ENCODE peak calls at places on chromosomes 12 and 14, in six cellular contexts. One of them, this sample, is unnamed.

GRCh38 chr12:132040906-132041606 is 91.3 kb downstream of the EP400 start:
- DNase-seq in anterior cingulate cortex: no peak
- DNase-seq in right lobe of liver: no peak
- DNase-seq in A673: no peak
- DNase-seq in kidney glomerular epithelial cell: no peak
- DNase-seq in iPS DF 19.7: no peak
- DNase-seq in this sample: no peak

GRCh38 chr12:108129017-108129812 is at the start of gene WSCD2:
- DNase-seq in anterior cingulate cortex: peak; percentile 40
- DNase-seq in right lobe of liver: peak; percentile 42
- DNase-seq in A673: peak; percentile 69
- DNase-seq in kidney glomerular epithelial cell: peak; percentile 6
- DNase-seq in iPS DF 19.7: peak; percentile 75
- DNase-seq in this sample: peak; percentile 36

GRCh38 chr14:81772391-81772790 is 238.7 kb upstream of the SEL1L start:
- DNase-seq in anterior cingulate cortex: no peak
- DNase-seq in right lobe of liver: no peak
- DNase-seq in A673: no peak
- DNase-seq in kidney glomerular epithelial cell: no peak
- DNase-seq in iPS DF 19.7: no peak
- DNase-seq in this sample: no peak

GRCh38 chr12:69688021-69688420 is 11.1 kb downstream of the BEST3 start:
- DNase-seq in anterior cingulate cortex: no peak
- DNase-seq in right lobe of liver: no peak
- DNase-seq in A673: no peak
- DNase-seq in kidney glomerular epithelial cell: peak; percentile 36
- DNase-seq in iPS DF 19.7: no peak
- DNase-seq in this sample: no peak

GRCh38 chr14:85175556-85175955 is 354.4 kb upstream of the FLRT2 start:
- DNase-seq in anterior cingulate cortex: no peak
- DNase-seq in right lobe of liver: no peak
- DNase-seq in A673: no peak
- DNase-seq in kidney glomerular epithelial cell: no peak
- DNase-seq in iPS DF 19.7: no peak
- DNase-seq in this sample: no peak

GRCh38 chr14:65791551-65791981 is 379.0 kb downstream of the FUT8 start:
- DNase-seq in anterior cingulate cortex: no peak
- DNase-seq in right lobe of liver: no peak
- DNase-seq in A673: peak; percentile 52
- DNase-seq in kidney glomerular epithelial cell: peak; percentile 73
- DNase-seq in iPS DF 19.7: no peak
- DNase-seq in this sample: no peak

GRCh38 chr12:57152408-57153038 is 5.1 kb upstream of the LRP1-AS start:
- DNase-seq in anterior cingulate cortex: no peak
- DNase-seq in right lobe of liver: peak; percentile 32
- DNase-seq in A673: no peak
- DNase-seq in kidney glomerular epithelial cell: no peak
- DNase-seq in iPS DF 19.7: no peak
- DNase-seq in this sample: no peak

GRCh38 chr14:100409016-100409385 is 85.9 kb downstream of the SLC25A47 start:
- DNase-seq in anterior cingulate cortex: no peak
- DNase-seq in right lobe of liver: no peak
- DNase-seq in A673: no peak
- DNase-seq in kidney glomerular epithelial cell: no peak
- DNase-seq in iPS DF 19.7: no peak
- DNase-seq in this sample: no peak

GRCh38 chr12:70843363-70843762 is 77.2 kb downstream of the PTPRR start:
- DNase-seq in anterior cingulate cortex: no peak
- DNase-seq in right lobe of liver: no peak
- DNase-seq in A673: no peak
- DNase-seq in kidney glomerular epithelial cell: no peak
- DNase-seq in iPS DF 19.7: no peak
- DNase-seq in this sample: no peak

GRCh38 chr12:96375173-96375572 is 25.1 kb downstream of the CDK17 start:
- DNase-seq in anterior cingulate cortex: no peak
- DNase-seq in right lobe of liver: no peak
- DNase-seq in A673: no peak
- DNase-seq in kidney glomerular epithelial cell: no peak
- DNase-seq in iPS DF 19.7: no peak
- DNase-seq in this sample: peak; percentile 40

GRCh38 chr12:26021534-26021933 is 63.1 kb downstream of the RASSF8 start:
- DNase-seq in anterior cingulate cortex: no peak
- DNase-seq in right lobe of liver: no peak
- DNase-seq in A673: no peak
- DNase-seq in kidney glomerular epithelial cell: no peak
- DNase-seq in iPS DF 19.7: no peak
- DNase-seq in this sample: no peak

GRCh38 chr12:59453461-59453860 is 142.4 kb upstream of the SLC16A7 start:
- DNase-seq in anterior cingulate cortex: no peak
- DNase-seq in right lobe of liver: no peak
- DNase-seq in A673: no peak
- DNase-seq in kidney glomerular epithelial cell: no peak
- DNase-seq in iPS DF 19.7: no peak
- DNase-seq in this sample: no peak

GRCh38 chr12:118015944-118016343 is 559 bp upstream of the RFC5 start:
- DNase-seq in anterior cingulate cortex: no peak
- DNase-seq in right lobe of liver: no peak
- DNase-seq in A673: no peak
- DNase-seq in kidney glomerular epithelial cell: no peak
- DNase-seq in iPS DF 19.7: no peak
- DNase-seq in this sample: peak; percentile 8

GRCh38 chr14:73283592-73284379 is 46.5 kb downstream of the PAPLN start:
- DNase-seq in anterior cingulate cortex: no peak
- DNase-seq in right lobe of liver: no peak
- DNase-seq in A673: peak; percentile 25
- DNase-seq in kidney glomerular epithelial cell: peak; percentile 79
- DNase-seq in iPS DF 19.7: no peak
- DNase-seq in this sample: no peak

GRCh38 chr14:33950320-33951182 is at the start of gene EGLN3:
- DNase-seq in anterior cingulate cortex: peak; percentile 84
- DNase-seq in right lobe of liver: peak; percentile 94
- DNase-seq in A673: no peak
- DNase-seq in kidney glomerular epithelial cell: peak; percentile 52
- DNase-seq in iPS DF 19.7: peak; percentile 57
- DNase-seq in this sample: peak; percentile 94

GRCh38 chr12:52925717-52926595 is 21.1 kb upstream of the KRT8 start:
- DNase-seq in anterior cingulate cortex: no peak
- DNase-seq in right lobe of liver: no peak
- DNase-seq in A673: no peak
- DNase-seq in kidney glomerular epithelial cell: peak; percentile 63
- DNase-seq in iPS DF 19.7: no peak
- DNase-seq in this sample: peak; percentile 76

GRCh38 chr12:53466640-53467039 is 14.7 kb downstream of the PCBP2 start:
- DNase-seq in anterior cingulate cortex: no peak
- DNase-seq in right lobe of liver: no peak
- DNase-seq in A673: no peak
- DNase-seq in kidney glomerular epithelial cell: no peak
- DNase-seq in iPS DF 19.7: no peak
- DNase-seq in this sample: no peak

GRCh38 chr12:42807766-42808165 is 218.2 kb upstream of the PRICKLE1 start:
- DNase-seq in anterior cingulate cortex: no peak
- DNase-seq in right lobe of liver: no peak
- DNase-seq in A673: no peak
- DNase-seq in kidney glomerular epithelial cell: no peak
- DNase-seq in iPS DF 19.7: no peak
- DNase-seq in this sample: no peak

GRCh38 chr12:120234643-120235368 is 30.7 kb downstream of the PXN start:
- DNase-seq in anterior cingulate cortex: peak; percentile 52
- DNase-seq in right lobe of liver: peak; percentile 74
- DNase-seq in A673: peak; percentile 88
- DNase-seq in kidney glomerular epithelial cell: peak; percentile 97
- DNase-seq in iPS DF 19.7: no peak
- DNase-seq in this sample: peak; percentile 81

GRCh38 chr12:116592731-116593130 is 33.5 kb downstream of the MAP1LC3B2 start:
- DNase-seq in anterior cingulate cortex: no peak
- DNase-seq in right lobe of liver: no peak
- DNase-seq in A673: no peak
- DNase-seq in kidney glomerular epithelial cell: no peak
- DNase-seq in iPS DF 19.7: no peak
- DNase-seq in this sample: no peak

GRCh38 chr14:64806202-64806861 is 73.4 kb downstream of the SPTB start:
- DNase-seq in anterior cingulate cortex: no peak
- DNase-seq in right lobe of liver: no peak
- DNase-seq in A673: no peak
- DNase-seq in kidney glomerular epithelial cell: peak; percentile 95
- DNase-seq in iPS DF 19.7: no peak
- DNase-seq in this sample: no peak

GRCh38 chr12:753401-754237 is 1.2 kb downstream of the WNK1 start:
- DNase-seq in anterior cingulate cortex: no peak
- DNase-seq in right lobe of liver: peak; percentile 65
- DNase-seq in A673: peak; percentile 59
- DNase-seq in kidney glomerular epithelial cell: no peak
- DNase-seq in iPS DF 19.7: no peak
- DNase-seq in this sample: peak; percentile 74

GRCh38 chr12:1083888-1084262 is 92.9 kb downstream of the ERC1 start:
- DNase-seq in anterior cingulate cortex: no peak
- DNase-seq in right lobe of liver: no peak
- DNase-seq in A673: peak; percentile 84
- DNase-seq in kidney glomerular epithelial cell: no peak
- DNase-seq in iPS DF 19.7: no peak
- DNase-seq in this sample: peak; percentile 14

GRCh38 chr12:16346931-16347330 is 514 bp upstream of the MGST1 start:
- DNase-seq in anterior cingulate cortex: no peak
- DNase-seq in right lobe of liver: no peak
- DNase-seq in A673: no peak
- DNase-seq in kidney glomerular epithelial cell: no peak
- DNase-seq in iPS DF 19.7: no peak
- DNase-seq in this sample: peak; percentile 29

GRCh38 chr12:46212108-46212982 is 56.5 kb downstream of the SLC38A1 start:
- DNase-seq in anterior cingulate cortex: no peak
- DNase-seq in right lobe of liver: no peak
- DNase-seq in A673: peak; percentile 12
- DNase-seq in kidney glomerular epithelial cell: no peak
- DNase-seq in iPS DF 19.7: no peak
- DNase-seq in this sample: no peak

GRCh38 chr12:3332190-3332589 is 158.8 kb upstream of the PRMT8 start:
- DNase-seq in anterior cingulate cortex: no peak
- DNase-seq in right lobe of liver: no peak
- DNase-seq in A673: no peak
- DNase-seq in kidney glomerular epithelial cell: peak; percentile 58
- DNase-seq in iPS DF 19.7: no peak
- DNase-seq in this sample: no peak

GRCh38 chr12:8780389-8780788 is 42.0 kb upstream of the A2ML1 start:
- DNase-seq in anterior cingulate cortex: no peak
- DNase-seq in right lobe of liver: no peak
- DNase-seq in A673: peak; percentile 51
- DNase-seq in kidney glomerular epithelial cell: peak; percentile 5
- DNase-seq in iPS DF 19.7: no peak
- DNase-seq in this sample: no peak

GRCh38 chr12:1707051-1707450 is 16.2 kb downstream of the ADIPOR2 start:
- DNase-seq in anterior cingulate cortex: no peak
- DNase-seq in right lobe of liver: no peak
- DNase-seq in A673: no peak
- DNase-seq in kidney glomerular epithelial cell: no peak
- DNase-seq in iPS DF 19.7: no peak
- DNase-seq in this sample: no peak

GRCh38 chr12:78210894-78211302 is 380.2 kb downstream of the NAV3 start:
- DNase-seq in anterior cingulate cortex: no peak
- DNase-seq in right lobe of liver: no peak
- DNase-seq in A673: peak; percentile 45
- DNase-seq in kidney glomerular epithelial cell: peak; percentile 82
- DNase-seq in iPS DF 19.7: no peak
- DNase-seq in this sample: no peak

GRCh38 chr12:104958946-104959841 is 1.1 kb upstream of the SLC41A2 start:
- DNase-seq in anterior cingulate cortex: no peak
- DNase-seq in right lobe of liver: no peak
- DNase-seq in A673: no peak
- DNase-seq in kidney glomerular epithelial cell: peak; percentile 89
- DNase-seq in iPS DF 19.7: no peak
- DNase-seq in this sample: no peak

GRCh38 chr14:25757364-25757763 is 707.4 kb upstream of the STXBP6 start:
- DNase-seq in anterior cingulate cortex: no peak
- DNase-seq in right lobe of liver: no peak
- DNase-seq in A673: no peak
- DNase-seq in kidney glomerular epithelial cell: no peak
- DNase-seq in iPS DF 19.7: no peak
- DNase-seq in this sample: no peak

GRCh38 chr12:130223767-130224244 is 61.5 kb downstream of the FZD10 start:
- DNase-seq in anterior cingulate cortex: no peak
- DNase-seq in right lobe of liver: no peak
- DNase-seq in A673: no peak
- DNase-seq in kidney glomerular epithelial cell: no peak
- DNase-seq in iPS DF 19.7: no peak
- DNase-seq in this sample: no peak

GRCh38 chr12:39553476-39553875 is 66.1 kb downstream of the ABCD2 start:
- DNase-seq in anterior cingulate cortex: no peak
- DNase-seq in right lobe of liver: no peak
- DNase-seq in A673: no peak
- DNase-seq in kidney glomerular epithelial cell: no peak
- DNase-seq in iPS DF 19.7: no peak
- DNase-seq in this sample: no peak

GRCh38 chr12:68591716-68592437 is 18.8 kb upstream of the RAP1B start:
- DNase-seq in anterior cingulate cortex: no peak
- DNase-seq in right lobe of liver: no peak
- DNase-seq in A673: no peak
- DNase-seq in kidney glomerular epithelial cell: no peak
- DNase-seq in iPS DF 19.7: no peak
- DNase-seq in this sample: peak; percentile 20

GRCh38 chr14:53391631-53392030 is 238.5 kb upstream of the DDHD1 start:
- DNase-seq in anterior cingulate cortex: no peak
- DNase-seq in right lobe of liver: no peak
- DNase-seq in A673: peak; percentile 6
- DNase-seq in kidney glomerular epithelial cell: peak; percentile 60
- DNase-seq in iPS DF 19.7: no peak
- DNase-seq in this sample: no peak